ENCODE peak calls at places on chromosomes 3 and 15, in six cellular contexts. J is WERI-Rb-1, Z is endothelial cell of umbilical vein, D is H1, G is GM23248, H is psoas muscle. O is an unnamed sample.

GRCh38 chr15:49815937-49816336 is 195.1 kb downstream of the DTWD1 start:
- DNase-seq in D (no peak), H (no peak), G (peak; percentile 93), Z (no peak), J (peak; percentile 43), O (no peak)

GRCh38 chr15:58551764-58552504 is 120.1 kb downstream of the LIPC start:
- DNase-seq in H (no peak), G (peak; percentile 94), D (no peak), J (no peak), Z (peak; percentile 75), O (no peak)

GRCh38 chr3:180467177-180467576 is 134.8 kb upstream of the TTC14 start:
- DNase-seq in H (no peak), J (no peak), D (no peak), Z (no peak), G (no peak), O (no peak)

GRCh38 chr3:180383332-180384020 is 218.5 kb upstream of the TTC14 start:
- DNase-seq in J (no peak), D (no peak), G (peak; percentile 19), H (no peak), Z (no peak), O (no peak)

GRCh38 chr15:35657679-35658201 is 111.8 kb upstream of the DPH6 start:
- DNase-seq in D (no peak), G (peak; percentile 80), Z (no peak), H (no peak), J (no peak), O (no peak)

GRCh38 chr3:165194477-165195135 is 1.6 kb downstream of the SLITRK3 start:
- DNase-seq in G (no peak), H (no peak), J (no peak), D (no peak), Z (no peak), O (no peak)

GRCh38 chr15:99704444-99704838 is 28.8 kb downstream of the LYSMD4 start:
- DNase-seq in J (no peak), G (peak; percentile 88), H (no peak), D (no peak), Z (peak; percentile 92), O (peak; percentile 58)

GRCh38 chr3:147881933-147882332 is 472.8 kb downstream of the ZIC1 start:
- DNase-seq in D (no peak), G (peak; percentile 4), H (no peak), J (no peak), Z (no peak), O (no peak)

GRCh38 chr3:72272356-72272755 is 487.4 kb upstream of the PROK2 start:
- DNase-seq in G (no peak), Z (no peak), H (no peak), J (no peak), D (no peak), O (no peak)

GRCh38 chr15:54582863-54583643 is 604.8 kb downstream of the UNC13C start:
- DNase-seq in H (no peak), Z (no peak), G (no peak), D (no peak), J (no peak), O (no peak)

GRCh38 chr3:7282988-7283387 is 422.1 kb downstream of the GRM7 start:
- DNase-seq in H (no peak), J (no peak), Z (no peak), D (no peak), G (no peak), O (no peak)
- H3K9me3 ChIP-seq in H (no peaks in the 10 kb centered on the region), J (no peaks in the 10 kb centered on the region), Z (no peaks in the 10 kb centered on the region), D (no peaks in the 10 kb centered on the region), G (no peaks in the 10 kb centered on the region), O (no peaks in the 10 kb centered on the region)

GRCh38 chr3:25429441-25429907 is 1.4 kb downstream of the RARB start:
- DNase-seq in Z (peak; percentile 70), J (no peak), D (no peak), G (no peak), H (no peak), O (no peak)

GRCh38 chr3:25430942-25431570 is 3.0 kb downstream of the RARB start:
- DNase-seq in G (no peak), D (no peak), J (no peak), Z (peak; percentile 69), H (no peak), O (no peak)

GRCh38 chr3:25432191-25432720 is 4.2 kb downstream of the RARB start:
- DNase-seq in G (no peak), D (no peak), H (no peak), Z (peak; percentile 75), J (no peak), O (no peak)

GRCh38 chr3:25428950-25429349 is 887 bp downstream of the RARB start:
- DNase-seq in D (no peak), Z (no peak), G (no peak), H (no peak), J (no peak), O (no peak)

GRCh38 chr3:25429960-25430941 is 2.2 kb downstream of the RARB start:
- DNase-seq in Z (peak; percentile 86), H (no peak), G (no peak), J (no peak), D (no peak), O (no peak)
- H3K4me3 ChIP-seq in Z (peak overlapping the region; percentile 100), H (peak overlapping the region; percentile 73), G (no peak overlapping the region), J (no peak overlapping the region), D (no peak overlapping the region), O (no peak overlapping the region)

GRCh38 chr3:123920868-123921267 is 36.7 kb upstream of the MYLK start:
- DNase-seq in H (no peak), Z (no peak), J (no peak), G (no peak), D (no peak), O (no peak)
- H3K9me3 ChIP-seq in H (peaks cover 14% of the 10 kb centered on the region), Z (no peaks in the 10 kb centered on the region), J (peaks cover 4% of the 10 kb centered on the region), G (peaks cover 6% of the 10 kb centered on the region), D (no peaks in the 10 kb centered on the region), O (no peaks in the 10 kb centered on the region)

GRCh38 chr15:45397116-45397665 is 18.8 kb upstream of the GATM start:
- DNase-seq in G (no peak), J (no peak), Z (no peak), D (no peak), H (no peak), O (no peak)

GRCh38 chr15:45399381-45400212 is 21.3 kb upstream of the GATM start:
- DNase-seq in D (no peak), G (peak; percentile 80), Z (peak; percentile 55), J (peak; percentile 32), H (no peak), O (no peak)

GRCh38 chr15:45402955-45403892 is 24.9 kb upstream of the GATM start:
- DNase-seq in Z (peak; percentile 51), J (peak; percentile 30), G (peak; percentile 80), D (no peak), H (peak; percentile 71), O (peak; percentile 27)

GRCh38 chr15:45401665-45402161 is 23.4 kb upstream of the GATM start:
- DNase-seq in G (no peak), D (no peak), Z (no peak), J (no peak), H (no peak), O (no peak)

DNA sequence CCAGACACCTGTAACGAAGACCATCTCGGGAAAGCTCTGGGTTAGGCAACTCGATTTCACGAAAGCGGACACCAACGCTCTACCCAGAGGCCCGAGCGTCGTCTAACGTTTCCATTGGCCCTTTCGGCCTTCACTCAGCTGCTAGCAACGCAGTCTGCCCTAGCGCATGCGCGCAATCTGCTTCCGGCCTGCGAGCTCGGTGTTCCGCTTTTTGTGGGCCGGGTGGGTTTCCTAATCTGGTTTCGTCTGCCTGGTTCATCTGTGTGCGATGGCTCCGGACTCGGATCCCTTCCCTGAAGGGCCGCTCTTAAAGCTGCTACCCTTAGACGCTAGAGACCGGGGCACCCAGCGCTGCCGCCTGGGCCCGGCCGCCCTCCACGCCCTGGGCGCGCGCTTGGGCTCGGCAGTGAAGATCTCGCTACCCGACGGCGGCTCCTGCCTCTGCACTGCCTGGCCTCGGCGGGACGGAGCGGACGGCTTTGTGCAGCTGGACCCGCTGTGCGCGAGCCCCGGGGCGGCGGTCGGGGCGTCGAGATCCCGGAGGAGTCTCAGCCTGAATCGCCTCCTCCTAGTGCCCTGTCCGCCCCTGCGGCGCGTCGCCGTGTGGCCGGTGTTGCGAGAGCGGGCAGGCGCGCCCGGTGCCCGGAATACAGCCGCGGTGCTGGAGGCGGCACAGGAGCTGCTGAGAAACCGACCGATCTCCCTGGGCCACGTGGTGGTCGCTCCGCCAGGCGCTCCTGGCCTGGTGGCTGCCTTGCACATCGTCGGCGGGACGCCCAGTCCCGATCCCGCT is 24.0 kb upstream of the GATM start:
- DNase-seq in Z (peak; percentile 98), J (peak; percentile 98), G (peak; percentile 99), D (peak; percentile 94), H (peak; percentile 99), O (peak; percentile 97)
- H3K4me3 ChIP-seq in Z (peak overlapping the region; percentile 85), J (peak overlapping the region; percentile 88), G (peak overlapping the region; percentile 94), D (peak overlapping the region; percentile 99), H (peak overlapping the region; percentile 88), O (peak overlapping the region; percentile 93)

DNA sequence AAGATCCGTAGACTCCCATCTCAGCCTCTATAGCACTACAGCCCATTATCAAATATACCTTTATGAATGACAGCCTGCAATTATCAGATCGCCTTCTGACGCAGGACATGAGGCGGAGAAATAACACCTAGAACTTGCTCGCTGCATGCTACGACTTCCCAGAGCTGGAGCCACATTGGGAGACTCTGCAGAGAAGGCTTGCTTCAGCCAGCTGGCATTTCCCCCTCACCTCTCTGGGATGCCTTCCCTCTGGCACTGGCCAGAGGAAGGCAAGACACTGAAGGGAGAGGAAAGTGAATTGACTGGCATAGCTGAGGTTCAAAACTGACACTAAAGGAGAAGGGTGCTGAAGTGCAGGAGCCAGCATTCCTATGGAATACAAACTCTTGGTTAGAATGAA is 131.7 kb downstream of the GABRB3 start:
- DNase-seq in H (no peak), Z (no peak), D (no peak), G (no peak), J (no peak), O (no peak)
- H3K9me3 ChIP-seq in H (no peaks in the 10 kb centered on the region), Z (peaks cover 19% of the 10 kb centered on the region), D (no peaks in the 10 kb centered on the region), G (no peaks in the 10 kb centered on the region), J (no peaks in the 10 kb centered on the region), O (no peaks in the 10 kb centered on the region)